ENCODE peak calls at places on chromosomes 3 and 15, in nine cellular contexts. U is epithelial cell of esophagus, O is Panc1, Q is AG09319, K is H1, B is OCI-LY7, J is activated B cell treated with CpG ODN at 0.5 μM for 24 hours, Y is heart right ventricle, G is glutamatergic neuron. X is an unnamed sample.

GRCh38 chr3:117045143-117045542 is 335.6 kb downstream of the TUSC7 start:
- DNase-seq in U (peak; percentile 22), O (no peak), Q (no peak), K (peak; percentile 62), B (no peak), J (no peak), Y (no peak), G (peak; percentile 44), X (no peak)

GRCh38 chr3:66035763-66036477 is 2.8 kb downstream of the MAGI1 start:
- DNase-seq in U (peak; percentile 32), O (no peak), Q (no peak), K (no peak), B (no peak), J (no peak), Y (no peak), G (no peak), X (no peak)

GRCh38 chr3:57784089-57784735 is 28.1 kb downstream of the SLMAP start:
- DNase-seq in U (peak; percentile 62), O (no peak), Q (no peak), K (no peak), B (no peak), J (no peak), Y (no peak), G (no peak), X (no peak)

GRCh38 chr3:64300790-64301423 is 75.6 kb upstream of the PRICKLE2 start:
- DNase-seq in U (peak; percentile 11), O (no peak), Q (peak; percentile 60), K (no peak), B (no peak), J (no peak), Y (no peak), G (no peak), X (no peak)

GRCh38 chr15:64426845-64427465 is 33.4 kb upstream of the ZNF609 start:
- DNase-seq in U (peak; percentile 21), O (peak; percentile 2), Q (peak; percentile 20), K (no peak), B (peak; percentile 32), J (no peak), Y (no peak), G (no peak), X (no peak)

GRCh38 chr3:41265011-41265545 is 65.8 kb downstream of the CTNNB1 start:
- DNase-seq in U (peak; percentile 70), O (no peak), Q (no peak), K (no peak), B (no peak), J (no peak), Y (no peak), G (no peak), X (no peak)

GRCh38 chr15:96126859-96127258 is 203.6 kb upstream of the NR2F2 start:
- DNase-seq in U (no peak), O (no peak), Q (no peak), K (no peak), B (no peak), J (no peak), Y (no peak), G (no peak), X (no peak)

GRCh38 chr3:169607909-169608308 is 55.6 kb downstream of the MECOM start:
- DNase-seq in U (no peak), O (no peak), Q (no peak), K (no peak), B (no peak), J (no peak), Y (no peak), G (no peak), X (no peak)

GRCh38 chr3:882526-882925 is 210.3 kb upstream of the CNTN6 start:
- DNase-seq in U (peak; percentile 49), O (no peak), Q (no peak), K (no peak), B (no peak), J (no peak), Y (no peak), G (no peak), X (no peak)

GRCh38 chr15:78810377-78811123 is 714 bp downstream of the ADAMTS7 start:
- DNase-seq in U (peak; percentile 16), O (no peak), Q (no peak), K (no peak), B (no peak), J (peak; percentile 36), Y (peak; percentile 69), G (peak; percentile 64), X (peak; percentile 51)

GRCh38 chr3:152910211-152910610 is 75.3 kb downstream of the P2RY1 start:
- DNase-seq in U (peak; percentile 31), O (no peak), Q (no peak), K (no peak), B (no peak), J (no peak), Y (no peak), G (no peak), X (no peak)
- TF ChIP-seq CTCF in U (peak; percentile 51), O (peak; percentile 32), Q (peak; percentile 10), K (peak; percentile 49), B (no peak), J (no peak), Y (no peak), G (no peak), X (no peak)

GRCh38 chr15:90603893-90604292 is 74.2 kb downstream of the CRTC3 start:
- DNase-seq in U (peak; percentile 27), O (no peak), Q (no peak), K (no peak), B (peak; percentile 43), J (no peak), Y (no peak), G (no peak), X (no peak)
- TF ChIP-seq CTCF in U (peak; percentile 40), O (peak; percentile 71), Q (peak; percentile 38), K (peak; percentile 58), B (peak; percentile 81), J (no peak), Y (no peak), G (no peak), X (peak; percentile 40)

GRCh38 chr3:196073188-196073838 is 8.6 kb downstream of the TFRC start:
- DNase-seq in U (peak; percentile 70), O (no peak), Q (no peak), K (no peak), B (peak; percentile 76), J (peak; percentile 39), Y (peak; percentile 59), G (peak; percentile 71), X (peak; percentile 63)
- TF ChIP-seq CTCF in U (peak; percentile 86), O (peak; percentile 90), Q (peak; percentile 83), K (peak; percentile 85), B (peak; percentile 90), J (no peak), Y (peak; percentile 58), G (peak; percentile 66), X (peak; percentile 86)

GRCh38 chr15:50876260-50876988 is 32.1 kb upstream of the AP4E1 start:
- DNase-seq in U (no peak), O (no peak), Q (no peak), K (no peak), B (no peak), J (no peak), Y (no peak), G (no peak), X (no peak)

GRCh38 chr15:50876989-50877360 is 31.5 kb upstream of the AP4E1 start:
- DNase-seq in U (peak; percentile 82), O (peak; percentile 93), Q (peak; percentile 86), K (peak; percentile 58), B (peak; percentile 81), J (peak; percentile 27), Y (peak; percentile 84), G (peak; percentile 62), X (peak; percentile 91)

GRCh38 chr15:50872832-50873231 is 35.7 kb upstream of the AP4E1 start:
- DNase-seq in U (no peak), O (no peak), Q (no peak), K (no peak), B (no peak), J (no peak), Y (no peak), G (no peak), X (no peak)

GRCh38 chr15:50871832-50872231 is 36.7 kb upstream of the AP4E1 start:
- DNase-seq in U (no peak), O (no peak), Q (no peak), K (no peak), B (no peak), J (no peak), Y (no peak), G (no peak), X (no peak)

DNA sequence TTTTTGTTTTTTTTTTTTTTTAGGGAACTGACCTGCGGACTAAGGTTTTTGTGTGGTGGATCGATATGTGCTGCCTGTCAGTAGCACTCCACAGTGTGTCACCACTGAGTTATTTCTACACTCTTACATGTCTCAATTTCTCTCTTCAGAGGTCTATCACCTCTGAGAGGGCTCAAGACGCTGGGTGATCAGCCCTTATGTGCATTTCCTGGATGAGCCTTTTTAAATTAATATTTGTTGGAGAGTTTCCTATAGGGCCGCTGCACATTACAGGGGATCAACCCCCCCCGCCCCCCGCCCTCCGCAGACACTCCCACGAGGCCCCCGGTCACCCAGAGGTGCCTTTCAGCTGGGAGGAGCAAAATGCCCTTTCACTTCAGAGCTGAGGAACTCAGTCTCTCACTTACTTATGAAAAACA is 34.5 kb upstream of the AP4E1 start:
- DNase-seq in U (no peak), O (no peak), Q (no peak), K (no peak), B (no peak), J (no peak), Y (no peak), G (no peak), X (no peak)
- TF ChIP-seq CTCF in U (no peak), O (no peak), Q (no peak), K (no peak), B (peak; percentile 25), J (no peak), Y (no peak), G (no peak), X (no peak)

DNA sequence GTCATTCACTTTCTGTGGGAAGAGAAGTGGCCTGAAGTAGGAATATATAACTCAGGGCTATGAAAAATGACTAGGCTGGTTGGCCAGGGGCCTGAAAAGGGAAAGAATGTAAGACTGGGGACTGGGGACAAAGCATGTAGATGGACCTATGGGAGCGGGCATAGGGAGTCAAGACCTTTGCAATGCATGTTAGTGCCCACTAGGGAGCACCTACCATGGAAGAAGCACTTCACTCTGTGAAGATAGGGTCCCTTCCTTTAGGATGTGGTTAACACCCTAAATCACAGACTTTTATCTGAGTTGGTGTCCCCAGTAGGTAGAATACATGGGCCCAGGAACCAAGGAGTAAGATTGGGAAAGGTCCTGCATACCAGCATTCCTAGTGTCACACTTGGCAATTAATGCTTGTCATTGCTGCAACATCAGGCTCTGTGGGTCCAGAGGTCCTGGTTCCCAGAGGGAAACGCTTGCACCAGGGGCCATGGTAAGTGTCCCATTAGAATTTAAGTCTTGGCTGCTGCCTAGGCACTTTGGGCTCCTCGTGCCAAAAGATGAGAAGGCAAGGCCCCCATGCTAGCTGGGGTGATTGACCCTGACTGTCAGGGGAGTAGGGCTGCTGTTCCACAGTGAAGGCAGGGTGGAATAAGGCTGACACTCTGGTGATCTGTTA is 79.6 kb downstream of the CRYGS start:
- DNase-seq in U (no peak), O (no peak), Q (no peak), K (no peak), B (peak; percentile 41), J (no peak), Y (no peak), G (no peak), X (no peak)
- TF ChIP-seq CTCF in U (no peak), O (peak; percentile 31), Q (no peak), K (peak; percentile 65), B (peak; percentile 67), J (no peak), Y (no peak), G (no peak), X (no peak)